ENCODE peak calls at places on chromosomes 16 and 17, in five cellular contexts. One of them, this sample, is unnamed.

GRCh38 chr16:676565-677297 is 1.3 kb downstream of the RHBDL1 start:
- DNase-seq in stimulated activated CD4-positive, alpha-beta T cell treated with anti-CD3 and anti-CD28 coated beads, Interleukin-15, amount 100 ng/mL, for 48 hours: no peak
- DNase-seq in NCI-H774: peak
- DNase-seq in H9: no peak
- DNase-seq in NCI-H1417: peak
- DNase-seq in this sample: no peak

GRCh38 chr17:70405492-70406220 is 236.3 kb downstream of the KCNJ2 start:
- DNase-seq in NCI-H774: no peak
- DNase-seq in stimulated activated CD4-positive, alpha-beta T cell treated with anti-CD3 and anti-CD28 coated beads, Interleukin-15, amount 100 ng/mL, for 48 hours: no peak
- DNase-seq in H9: no peak
- DNase-seq in NCI-H1417: no peak
- DNase-seq in this sample: peak

GRCh38 chr16:81445143-81445922 is 725 bp downstream of the CMIP start:
- DNase-seq in NCI-H1417: peak
- DNase-seq in stimulated activated CD4-positive, alpha-beta T cell treated with anti-CD3 and anti-CD28 coated beads, Interleukin-15, amount 100 ng/mL, for 48 hours: peak
- DNase-seq in H9: no peak
- DNase-seq in NCI-H774: no peak
- DNase-seq in this sample: no peak

GRCh38 chr17:9473716-9474115 is 101.9 kb downstream of the STX8 start:
- DNase-seq in NCI-H1417: no peak
- DNase-seq in H9: no peak
- DNase-seq in NCI-H774: no peak
- DNase-seq in stimulated activated CD4-positive, alpha-beta T cell treated with anti-CD3 and anti-CD28 coated beads, Interleukin-15, amount 100 ng/mL, for 48 hours: no peak
- DNase-seq in this sample: no peak

GRCh38 chr17:30477758-30478115 is 529 bp downstream of the GOSR1 start:
- DNase-seq in stimulated activated CD4-positive, alpha-beta T cell treated with anti-CD3 and anti-CD28 coated beads, Interleukin-15, amount 100 ng/mL, for 48 hours: no peak
- DNase-seq in NCI-H1417: no peak
- DNase-seq in H9: no peak
- DNase-seq in NCI-H774: no peak
- DNase-seq in this sample: peak

GRCh38 chr17:82389379-82389778 is 17.8 kb downstream of the UTS2R start:
- DNase-seq in stimulated activated CD4-positive, alpha-beta T cell treated with anti-CD3 and anti-CD28 coated beads, Interleukin-15, amount 100 ng/mL, for 48 hours: no peak
- DNase-seq in NCI-H1417: no peak
- DNase-seq in H9: no peak
- DNase-seq in NCI-H774: no peak
- DNase-seq in this sample: no peak

GRCh38 chr17:29574732-29575510 is 6.4 kb downstream of the TP53I13 start:
- DNase-seq in stimulated activated CD4-positive, alpha-beta T cell treated with anti-CD3 and anti-CD28 coated beads, Interleukin-15, amount 100 ng/mL, for 48 hours: no peak
- DNase-seq in NCI-H774: no peak
- DNase-seq in NCI-H1417: no peak
- DNase-seq in H9: peak
- DNase-seq in this sample: no peak

GRCh38 chr17:20999841-21000532 is 42.8 kb downstream of the USP22 start:
- DNase-seq in H9: no peak
- DNase-seq in stimulated activated CD4-positive, alpha-beta T cell treated with anti-CD3 and anti-CD28 coated beads, Interleukin-15, amount 100 ng/mL, for 48 hours: no peak
- DNase-seq in NCI-H1417: no peak
- DNase-seq in NCI-H774: no peak
- DNase-seq in this sample: no peak

GRCh38 chr17:71431146-71431545 is 689.7 kb upstream of the SOX9 start:
- DNase-seq in H9: no peak
- DNase-seq in NCI-H1417: no peak
- DNase-seq in NCI-H774: no peak
- DNase-seq in stimulated activated CD4-positive, alpha-beta T cell treated with anti-CD3 and anti-CD28 coated beads, Interleukin-15, amount 100 ng/mL, for 48 hours: no peak
- DNase-seq in this sample: peak

GRCh38 chr17:55295411-55296170 is 30.8 kb downstream of the HLF start:
- DNase-seq in NCI-H1417: peak
- DNase-seq in stimulated activated CD4-positive, alpha-beta T cell treated with anti-CD3 and anti-CD28 coated beads, Interleukin-15, amount 100 ng/mL, for 48 hours: peak
- DNase-seq in H9: peak
- DNase-seq in NCI-H774: peak
- DNase-seq in this sample: no peak

GRCh38 chr16:30353438-30354129 is 1.5 kb downstream of the CD2BP2 start:
- DNase-seq in NCI-H774: no peak
- DNase-seq in NCI-H1417: no peak
- DNase-seq in H9: no peak
- DNase-seq in stimulated activated CD4-positive, alpha-beta T cell treated with anti-CD3 and anti-CD28 coated beads, Interleukin-15, amount 100 ng/mL, for 48 hours: no peak
- DNase-seq in this sample: no peak

GRCh38 chr17:77728022-77728671 is 230.4 kb upstream of the TNRC6C start:
- DNase-seq in stimulated activated CD4-positive, alpha-beta T cell treated with anti-CD3 and anti-CD28 coated beads, Interleukin-15, amount 100 ng/mL, for 48 hours: no peak
- DNase-seq in NCI-H774: peak
- DNase-seq in NCI-H1417: peak
- DNase-seq in H9: peak
- DNase-seq in this sample: peak